ENCODE peak calls at places on chromosomes 1 and 21, in nine cellular contexts. M is pancreas, Z is thoracic aorta, H is neural progenitor cell, O is ascending aorta, J is heart left ventricle, X is IMR-90, L is PC-3, K is colonic mucosa. Q is an unnamed sample.

GRCh38 chr1:233843523-233844204 is 60.8 kb upstream of the SLC35F3 start:
- DNase-seq in M (no peak), Z (no peak), H (no peak), O (no peak), J (no peak), X (no peak), L (peak; percentile 87), K (no peak), Q (peak; percentile 55)

GRCh38 chr1:199029855-199030254 is 391.0 kb downstream of the PTPRC start:
- DNase-seq in M (no peak), Z (no peak), H (no peak), O (no peak), J (no peak), X (peak; percentile 82), L (peak; percentile 44), K (no peak), Q (peak; percentile 83)

GRCh38 chr1:224054611-224055010 is 59.3 kb upstream of the FBXO28 start:
- DNase-seq in M (no peak), Z (no peak), H (no peak), O (no peak), J (no peak), X (peak; percentile 80), L (no peak), K (no peak), Q (peak; percentile 15)

GRCh38 chr21:43667191-43667904 is 8.0 kb downstream of the RRP1B start:
- DNase-seq in M (no peak), Z (no peak), H (no peak), O (no peak), J (no peak), X (peak; percentile 81), L (peak; percentile 45), K (no peak), Q (peak; percentile 52)

GRCh38 chr1:119885903-119886783 is 10.2 kb downstream of the ADAM30 start:
- DNase-seq in M (peak; percentile 87), Z (no peak), H (peak; percentile 71), O (no peak), J (peak; percentile 69), X (peak; percentile 39), L (peak; percentile 80), K (peak; percentile 68), Q (no peak)

GRCh38 chr1:27594542-27595510 is 9.1 kb downstream of the AHDC1 start:
- DNase-seq in M (no peak), Z (no peak), H (peak; percentile 46), O (no peak), J (no peak), X (peak; percentile 57), L (no peak), K (no peak), Q (no peak)

GRCh38 chr1:201013031-201013485 is 10.5 kb downstream of the KIF21B start:
- DNase-seq in M (no peak), Z (no peak), H (no peak), O (no peak), J (no peak), X (no peak), L (peak; percentile 29), K (peak; percentile 55), Q (no peak)

GRCh38 chr1:212110617-212111016 is 75.1 kb downstream of the DTL start:
- DNase-seq in M (no peak), Z (no peak), H (no peak), O (no peak), J (no peak), X (peak; percentile 22), L (no peak), K (no peak), Q (no peak)

GRCh38 chr1:152515454-152515823 is 1.2 kb downstream of the CRCT1 start:
- DNase-seq in M (peak; percentile 67), Z (no peak), H (no peak), O (no peak), J (no peak), X (peak; percentile 4), L (no peak), K (no peak), Q (no peak)

GRCh38 chr1:17605582-17606344 is 66.3 kb downstream of the ARHGEF10L start:
- DNase-seq in M (no peak), Z (peak; percentile 49), H (no peak), O (peak; percentile 86), J (no peak), X (peak; percentile 38), L (no peak), K (no peak), Q (no peak)

GRCh38 chr1:112722601-112723510 is 7.7 kb upstream of the PPM1J start:
- DNase-seq in M (no peak), Z (no peak), H (peak; percentile 85), O (peak; percentile 50), J (no peak), X (peak; percentile 77), L (no peak), K (no peak), Q (no peak)

GRCh38 chr1:27275686-27276085 is 41.3 kb downstream of the WDTC1 start:
- DNase-seq in M (no peak), Z (no peak), H (no peak), O (no peak), J (no peak), X (no peak), L (no peak), K (no peak), Q (no peak)

GRCh38 chr1:39973503-39974135 is 18.7 kb downstream of the MFSD2A start:
- DNase-seq in M (peak; percentile 90), Z (peak; percentile 17), H (peak; percentile 82), O (peak; percentile 83), J (peak; percentile 85), X (peak; percentile 56), L (peak; percentile 78), K (peak; percentile 86), Q (no peak)

GRCh38 chr1:112563341-112563740 is 54.6 kb downstream of the WNT2B start:
- DNase-seq in M (no peak), Z (no peak), H (no peak), O (no peak), J (no peak), X (no peak), L (no peak), K (no peak), Q (no peak)

GRCh38 chr1:185132534-185132933 is 24.2 kb downstream of the TRMT1L start:
- DNase-seq in M (no peak), Z (no peak), H (no peak), O (no peak), J (no peak), X (no peak), L (no peak), K (no peak), Q (no peak)

GRCh38 chr21:27719226-27719625 is 752.3 kb upstream of the ADAMTS5 start:
- DNase-seq in M (no peak), Z (no peak), H (no peak), O (no peak), J (no peak), X (no peak), L (no peak), K (no peak), Q (no peak)

GRCh38 chr1:200437556-200438203 is 27.8 kb upstream of the ZNF281 start:
- DNase-seq in M (no peak), Z (no peak), H (no peak), O (no peak), J (no peak), X (peak; percentile 37), L (peak; percentile 27), K (no peak), Q (no peak)

GRCh38 chr1:164604541-164604940 is 45.6 kb downstream of the PBX1 start:
- DNase-seq in M (no peak), Z (no peak), H (no peak), O (no peak), J (no peak), X (peak; percentile 65), L (peak; percentile 58), K (no peak), Q (no peak)

GRCh38 chr1:246513041-246513440 is 6.0 kb upstream of the SMYD3 start:
- DNase-seq in M (no peak), Z (no peak), H (no peak), O (no peak), J (no peak), X (no peak), L (no peak), K (no peak), Q (no peak)

DNA sequence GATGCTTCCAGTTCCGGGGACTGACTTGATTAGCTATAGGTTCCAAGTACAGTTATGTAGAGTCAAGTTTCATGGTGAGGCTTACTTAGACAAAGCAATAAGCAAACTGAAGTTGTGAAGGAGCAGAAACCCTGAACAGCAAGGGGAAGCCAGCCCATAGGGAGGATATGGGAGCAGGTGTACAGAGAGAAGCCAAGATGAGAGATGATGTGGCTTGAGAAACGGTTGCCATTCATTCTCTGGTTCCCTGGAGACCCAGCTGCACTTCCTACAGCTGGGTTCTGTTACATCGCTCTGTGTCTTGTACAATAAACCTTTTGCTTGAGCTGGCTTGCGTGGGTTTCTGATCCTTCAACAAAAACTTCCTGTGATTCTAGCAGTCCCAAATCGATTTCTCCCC is 67.1 kb downstream of the URB2 start:
- DNase-seq in M (no peak), Z (no peak), H (no peak), O (no peak), J (no peak), X (no peak), L (no peak), K (no peak), Q (no peak)
- H3K27ac ChIP-seq in M (no peak overlapping the region), Z (no peak overlapping the region), H (no peak overlapping the region), O (no peak overlapping the region), J (no peak overlapping the region), X (no peak overlapping the region), L (no peak overlapping the region), K (no peak overlapping the region), Q (no peak overlapping the region)

GRCh38 chr1:33841516-33841915 is 22.4 kb upstream of the HMGB4 start:
- DNase-seq in M (no peak), Z (no peak), H (no peak), O (peak; percentile 5), J (no peak), X (no peak), L (no peak), K (no peak), Q (no peak)
- H3K4me1 ChIP-seq in M (no peaks in the 10 kb centered on the region), Z (no peaks in the 10 kb centered on the region), H (no peaks in the 10 kb centered on the region), O (no peaks in the 10 kb centered on the region), J (no peaks in the 10 kb centered on the region), X (no peaks in the 10 kb centered on the region), L (no peaks in the 10 kb centered on the region), K (no peaks in the 10 kb centered on the region), Q (no peaks in the 10 kb centered on the region)

GRCh38 chr1:218701131-218701530 is 356.0 kb downstream of the TGFB2 start:
- DNase-seq in M (no peak), Z (no peak), H (no peak), O (no peak), J (no peak), X (peak; percentile 16), L (no peak), K (no peak), Q (no peak)
- H3K27ac ChIP-seq in M (no peak overlapping the region), Z (no peak overlapping the region), H (no peak overlapping the region), O (no peak overlapping the region), J (no peak overlapping the region), X (no peak overlapping the region), L (no peak overlapping the region), K (no peak overlapping the region), Q (no peak overlapping the region)

DNA sequence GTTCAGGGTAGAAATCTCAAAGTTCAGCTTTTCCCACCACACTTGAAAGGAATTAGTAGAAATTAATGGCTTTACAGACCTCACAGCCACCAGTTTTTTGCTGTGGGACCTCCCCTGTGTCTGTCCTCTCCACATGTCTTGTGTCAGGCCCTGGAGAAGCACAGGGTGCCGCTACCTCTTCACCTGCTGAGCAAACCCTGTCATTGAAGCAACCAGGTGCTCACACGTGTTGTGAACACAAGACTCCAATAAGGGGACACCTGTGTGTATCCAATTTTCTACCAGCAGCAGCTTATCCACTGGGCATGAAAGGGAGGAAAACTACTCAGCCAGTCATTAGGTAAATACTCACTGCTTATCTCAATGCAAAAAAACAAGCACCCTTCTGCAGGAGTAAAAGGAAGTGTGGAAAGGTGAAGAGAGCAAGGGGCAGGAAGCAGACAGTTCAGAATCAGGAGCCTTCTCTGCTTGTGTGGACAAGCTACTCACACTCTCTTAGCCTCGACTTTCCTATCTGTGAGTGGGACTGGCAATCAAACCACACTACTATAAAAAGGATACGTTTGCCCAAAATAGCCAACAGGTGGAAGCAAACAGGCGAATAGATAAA is 148.8 kb downstream of the ETS2 start:
- DNase-seq in M (no peak), Z (no peak), H (no peak), O (no peak), J (no peak), X (no peak), L (no peak), K (no peak), Q (no peak)
- H3K4me1 ChIP-seq in M (no peaks in the 10 kb centered on the region), Z (peaks cover 3% of the 10 kb centered on the region), H (peaks cover 9% of the 10 kb centered on the region), O (no peaks in the 10 kb centered on the region), J (peaks cover 32% of the 10 kb centered on the region), X (peaks cover 32% of the 10 kb centered on the region), L (no peaks in the 10 kb centered on the region), K (peaks cover 21% of the 10 kb centered on the region), Q (peaks cover 10% of the 10 kb centered on the region)

Q was measured in foreskin keratinocyte.